ENCODE peak calls at places on chromosomes 11 and 22, in seven cellular contexts. P, B, Y, D, Q, R and I are unnamed samples.

GRCh38 chr11:17722000-17722643 is 2.8 kb downstream of the MYOD1 start:
- DNase-seq in P (peak), B (peak), Y (no peak), D (no peak), Q (no peak), R (peak), I (peak)

GRCh38 chr11:47271328-47271727 is 1.4 kb downstream of the MADD start:
- DNase-seq in P (no peak), B (no peak), Y (no peak), D (no peak), Q (no peak), R (no peak), I (no peak)

GRCh38 chr22:27377901-27378300 is 423.7 kb downstream of the MN1 start:
- DNase-seq in P (no peak), B (no peak), Y (no peak), D (no peak), Q (peak), R (no peak), I (no peak)

GRCh38 chr11:114440121-114440860 is 1.0 kb downstream of the REXO2 start:
- DNase-seq in P (peak), B (peak), Y (no peak), D (no peak), Q (no peak), R (peak), I (peak)

GRCh38 chr11:4593739-4594138 is at the start of gene OR52I1:
- DNase-seq in P (no peak), B (no peak), Y (no peak), D (no peak), Q (no peak), R (no peak), I (no peak)

GRCh38 chr11:130146797-130147196 is 12.8 kb upstream of the ST14 start:
- DNase-seq in P (no peak), B (no peak), Y (no peak), D (no peak), Q (no peak), R (no peak), I (no peak)

GRCh38 chr11:5269715-5270147 is at the start of gene HBE1:
- DNase-seq in P (no peak), B (no peak), Y (no peak), D (no peak), Q (no peak), R (no peak), I (no peak)

GRCh38 chr11:120810251-120810650 is 213.7 kb upstream of the TBCEL start:
- DNase-seq in P (no peak), B (peak), Y (no peak), D (no peak), Q (no peak), R (peak), I (no peak)

GRCh38 chr11:130886704-130887103 is 29.6 kb downstream of the SNX19 start:
- DNase-seq in P (no peak), B (no peak), Y (no peak), D (no peak), Q (no peak), R (peak), I (no peak)

DNA sequence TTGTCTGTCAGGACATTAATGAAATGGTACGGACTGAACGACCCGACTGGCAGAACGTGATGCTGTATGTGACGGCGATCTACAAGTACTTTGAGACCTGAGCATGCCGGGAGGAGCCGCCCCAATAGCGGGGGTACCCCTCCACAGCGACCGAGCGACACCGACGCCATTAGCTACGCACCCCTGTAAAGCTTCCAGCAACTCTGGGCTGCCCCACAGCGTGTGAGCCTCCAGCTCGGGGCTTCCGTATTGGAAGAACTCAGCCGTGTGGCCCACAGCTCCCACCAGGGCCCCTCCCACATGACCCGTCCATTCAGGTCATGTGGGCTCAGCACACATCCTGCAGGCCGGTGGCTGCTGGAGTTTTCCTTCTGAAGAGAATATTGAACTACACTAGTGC is 12.9 kb upstream of the ADORA2A start:
- DNase-seq in P (peak), B (no peak), Y (no peak), D (no peak), Q (no peak), R (no peak), I (no peak)
- H3K4me3 ChIP-seq in P (no peak), B (no peak), Y (no peak), D (no peak), Q (no peak), R (no peak), I (no peak)

DNA sequence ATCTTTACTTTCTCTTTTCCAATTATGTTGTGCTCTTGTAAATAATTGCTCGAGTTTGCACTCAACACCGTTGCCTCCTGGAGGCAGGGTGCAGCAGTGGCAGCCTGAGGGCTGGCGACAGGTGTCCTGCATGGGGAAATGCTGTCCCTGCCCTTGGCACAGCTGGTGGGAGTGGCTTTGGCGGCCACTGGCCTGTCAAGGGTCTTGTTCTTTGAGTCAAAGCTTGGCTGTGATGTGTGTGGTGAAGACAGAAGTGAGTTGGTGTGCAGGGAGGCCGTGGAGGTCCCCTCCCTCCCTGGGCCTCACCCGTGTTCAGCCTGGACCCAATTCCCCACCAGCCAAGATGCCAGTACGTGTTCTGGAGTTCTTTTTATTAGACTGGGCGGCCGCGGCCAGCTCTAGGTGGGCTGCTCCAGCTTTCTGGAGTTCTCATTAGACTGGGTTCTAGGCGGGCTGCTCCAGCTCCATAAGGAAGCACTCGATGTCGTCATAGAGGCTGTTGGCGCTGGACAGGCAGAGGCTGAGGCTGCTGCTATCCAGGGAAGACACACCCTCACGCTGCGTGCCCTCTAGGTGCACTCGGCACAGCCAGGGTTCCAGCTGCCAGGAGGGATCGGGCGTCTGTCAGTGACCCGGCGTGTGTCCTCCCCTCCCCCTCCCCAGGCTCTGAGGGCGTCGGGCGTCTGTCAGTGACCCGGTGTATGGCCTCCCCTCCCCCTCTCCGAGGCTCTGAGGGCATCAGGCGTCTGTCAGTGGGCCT is 3.4 kb downstream of the IRF7 start:
- DNase-seq in P (peak), B (peak), Y (no peak), D (peak), Q (peak), R (peak), I (peak)
- TF ChIP-seq CTCF in P (peak), B (peak), Y (peak), D (peak), Q (peak), R (peak), I (peak)

DNA sequence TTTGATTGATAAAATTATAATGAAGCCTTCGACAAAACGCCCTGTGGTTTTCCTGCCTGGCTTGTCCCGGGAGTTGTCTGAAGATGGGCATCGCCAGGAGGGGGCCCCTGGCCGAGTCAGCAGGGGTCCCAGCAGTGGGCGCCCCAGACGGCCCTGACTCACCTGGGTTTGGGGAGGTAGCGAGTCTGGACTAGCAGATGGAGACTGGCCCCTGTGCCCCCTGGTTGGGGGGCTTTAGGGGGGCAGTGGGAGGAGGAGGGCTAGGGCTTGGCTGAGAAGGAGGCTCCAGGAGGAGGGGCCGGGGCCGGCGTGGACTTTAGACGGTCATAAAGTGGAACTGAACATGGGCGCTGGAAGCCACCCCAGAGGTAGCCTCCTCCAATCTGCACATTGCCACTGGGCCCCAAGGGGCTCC is 410 bp upstream of the LIF start:
- DNase-seq in P (no peak), B (no peak), Y (no peak), D (no peak), Q (no peak), R (no peak), I (no peak)
- H3K4me3 ChIP-seq in P (peak), B (no peak), Y (peak), D (peak), Q (peak), R (peak), I (no peak)

DNA sequence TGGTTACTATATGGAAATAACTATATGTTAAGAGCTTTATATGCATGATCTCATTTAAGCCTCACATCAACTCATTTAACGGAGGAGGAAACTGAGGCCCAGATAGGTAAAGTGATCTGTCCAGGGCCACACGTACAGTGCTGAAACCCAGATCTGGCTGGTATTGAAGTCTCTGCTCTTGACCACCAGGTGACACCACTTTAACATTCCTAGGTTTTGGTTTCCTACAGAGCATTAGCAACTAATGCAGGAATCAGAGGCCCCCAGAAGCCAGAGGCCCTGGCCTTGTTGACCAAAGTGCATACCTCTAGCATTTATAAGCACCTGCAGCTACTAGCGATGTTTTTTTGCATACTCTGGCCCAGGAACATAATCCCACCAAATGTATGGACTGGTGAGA is 12.9 kb upstream of the LIMK2 start:
- DNase-seq in P (no peak), B (no peak), Y (no peak), D (no peak), Q (no peak), R (no peak), I (no peak)
- TF ChIP-seq CTCF in P (no peak), B (no peak), Y (no peak), D (no peak), Q (peak), R (no peak), I (no peak)

GRCh38 chr11:122305426-122305825 is 189.4 kb upstream of the BLID start:
- DNase-seq in P (no peak), B (peak), Y (no peak), D (no peak), Q (no peak), R (no peak), I (no peak)
- H3K4me3 ChIP-seq in P (no peak), B (no peak), Y (no peak), D (no peak), Q (no peak), R (no peak), I (no peak)

GRCh38 chr11:95544095-95544795 is 245.3 kb downstream of the FAM76B start:
- DNase-seq in P (no peak), B (no peak), Y (no peak), D (no peak), Q (no peak), R (peak), I (peak)

GRCh38 chr11:95542868-95543551 is 246.6 kb downstream of the FAM76B start:
- DNase-seq in P (no peak), B (no peak), Y (no peak), D (no peak), Q (peak), R (no peak), I (no peak)

GRCh38 chr11:95547186-95547585 is 242.4 kb downstream of the FAM76B start:
- DNase-seq in P (no peak), B (no peak), Y (no peak), D (no peak), Q (no peak), R (no peak), I (no peak)

GRCh38 chr11:95547974-95548373 is 241.6 kb downstream of the FAM76B start:
- DNase-seq in P (no peak), B (no peak), Y (no peak), D (no peak), Q (no peak), R (no peak), I (no peak)

GRCh38 chr11:95545116-95545875 is 244.3 kb downstream of the FAM76B start:
- DNase-seq in P (no peak), B (no peak), Y (no peak), D (no peak), Q (peak), R (no peak), I (no peak)
- TF ChIP-seq CTCF in P (no peak), B (peak), Y (no peak), D (no peak), Q (peak), R (peak), I (no peak)